ENCODE peak calls at places on chromosomes 3 and 15, in four cellular contexts. Q is posterior cingulate gyrus, I is GM19239, S is activated T-cell treated with anti-CD3 and anti-CD28 coated beads for 48 hours. L is an unnamed sample.

GRCh38 chr3:65672876-65673815 is 365.6 kb downstream of the MAGI1 start:
- DNase-seq in Q (peak; percentile 43), I (peak; percentile 5), S (peak; percentile 2), L (no peak)

GRCh38 chr15:99692825-99693224 is 40.4 kb downstream of the LYSMD4 start:
- DNase-seq in I (no peak), Q (no peak), S (no peak), L (no peak)

GRCh38 chr3:54069961-54070360 is 52.4 kb upstream of the CACNA2D3 start:
- DNase-seq in S (no peak), Q (no peak), I (no peak), L (no peak)

GRCh38 chr3:123478314-123478713 is 29.4 kb upstream of the ADCY5 start:
- DNase-seq in Q (no peak), I (no peak), S (no peak), L (no peak)

GRCh38 chr3:65342084-65342683 is 654.4 kb upstream of the ADAMTS9 start:
- DNase-seq in Q (no peak), I (no peak), S (peak; percentile 22), L (peak; percentile 29)

GRCh38 chr15:30889231-30889630 is 14.5 kb upstream of the FAN1 start:
- DNase-seq in Q (no peak), I (no peak), S (no peak), L (no peak)

GRCh38 chr3:93973160-93974126 is at the start of gene PROS1:
- DNase-seq in Q (peak; percentile 50), I (no peak), S (peak; percentile 51), L (peak; percentile 85)

GRCh38 chr3:149395107-149396089 is 17.9 kb upstream of the TM4SF1 start:
- DNase-seq in S (no peak), I (no peak), Q (no peak), L (no peak)

GRCh38 chr3:41462103-41462691 is 262.9 kb downstream of the CTNNB1 start:
- DNase-seq in Q (no peak), S (no peak), I (no peak), L (no peak)

GRCh38 chr3:125186261-125186770 is 26.2 kb downstream of the SLC12A8 start:
- DNase-seq in I (no peak), Q (peak; percentile 62), S (no peak), L (peak; percentile 60)

GRCh38 chr3:160709477-160710182 is 32.7 kb downstream of the ARL14 start:
- DNase-seq in I (no peak), Q (no peak), S (no peak), L (no peak)

GRCh38 chr3:30964612-30965011 is 70.2 kb upstream of the GADL1 start:
- DNase-seq in I (no peak), S (no peak), Q (no peak), L (no peak)

GRCh38 chr3:117444175-117444574 is 734.6 kb downstream of the TUSC7 start:
- DNase-seq in S (no peak), Q (no peak), I (no peak), L (no peak)

GRCh38 chr3:125039897-125040175 is 16.0 kb downstream of the HEG1 start:
- DNase-seq in Q (no peak), S (no peak), I (no peak), L (no peak)

GRCh38 chr3:43330981-43331380 is 44.6 kb downstream of the SNRK start:
- DNase-seq in S (no peak), I (no peak), Q (no peak), L (no peak)

GRCh38 chr15:29682361-29682760 is 139.9 kb downstream of the TJP1 start:
- DNase-seq in Q (no peak), I (no peak), S (no peak), L (no peak)

GRCh38 chr15:59294961-59295741 is 77.5 kb downstream of the MYO1E start:
- DNase-seq in Q (no peak), S (no peak), I (no peak), L (peak; percentile 74)

GRCh38 chr15:66658855-66659254 is 43.2 kb upstream of the SMAD6 start:
- DNase-seq in Q (no peak), I (no peak), S (no peak), L (no peak)

GRCh38 chr3:140899363-140899762 is 42.3 kb upstream of the SLC25A36 start:
- DNase-seq in I (no peak), S (no peak), Q (no peak), L (no peak)

GRCh38 chr3:50675179-50676030 is 678 bp downstream of the DOCK3 start:
- DNase-seq in I (no peak), Q (peak; percentile 79), S (peak; percentile 63), L (peak; percentile 32)

GRCh38 chr15:68034071-68034470 is 20.0 kb upstream of the PIAS1 start:
- DNase-seq in Q (no peak), I (no peak), S (no peak), L (no peak)

GRCh38 chr3:194661374-194661773 is 10.6 kb downstream of the LSG1 start:
- DNase-seq in S (no peak), I (no peak), Q (no peak), L (no peak)

GRCh38 chr15:71295242-71296031 is 180.2 kb downstream of the THSD4 start:
- DNase-seq in I (no peak), Q (no peak), S (no peak), L (peak; percentile 87)

GRCh38 chr3:13213911-13214846 is 140.9 kb upstream of the IQSEC1 start:
- DNase-seq in I (no peak), S (no peak), Q (no peak), L (no peak)

GRCh38 chr15:45200001-45200798 is 12.4 kb upstream of the SHF start:
- DNase-seq in S (peak; percentile 92), Q (peak; percentile 94), I (no peak), L (peak; percentile 78)

GRCh38 chr15:88179562-88179961 is 77.0 kb downstream of the NTRK3 start:
- DNase-seq in I (peak; percentile 33), S (no peak), Q (no peak), L (no peak)

GRCh38 chr15:98914626-98915025 is 93.0 kb downstream of the PGPEP1L start:
- DNase-seq in S (no peak), I (no peak), Q (no peak), L (peak; percentile 79)

GRCh38 chr3:169545606-169546005 is 117.9 kb downstream of the MECOM start:
- DNase-seq in I (no peak), S (no peak), Q (no peak), L (no peak)

GRCh38 chr3:156094391-156094790 is 26.0 kb upstream of the KCNAB1 start:
- DNase-seq in S (no peak), Q (no peak), I (no peak), L (no peak)

GRCh38 chr3:146640955-146641867 is 36.1 kb upstream of the PLSCR5 start:
- DNase-seq in S (no peak), I (no peak), Q (no peak), L (peak; percentile 31)

GRCh38 chr15:84570164-84570692 is 30.6 kb upstream of the ZSCAN2 start:
- DNase-seq in S (peak; percentile 38), I (peak; percentile 15), Q (peak; percentile 33), L (peak; percentile 67)

GRCh38 chr3:108202080-108202479 is 20.1 kb downstream of the IFT57 start:
- DNase-seq in S (no peak), I (no peak), Q (no peak), L (no peak)

GRCh38 chr15:69610264-69610663 is 157.6 kb downstream of the RPLP1 start:
- DNase-seq in Q (no peak), I (no peak), S (no peak), L (no peak)

GRCh38 chr3:31903686-31904431 is 77.2 kb downstream of the OSBPL10 start:
- DNase-seq in Q (no peak), I (no peak), S (no peak), L (no peak)

GRCh38 chr3:156456771-156457224 is 98.1 kb downstream of the SSR3 start:
- DNase-seq in Q (no peak), I (no peak), S (no peak), L (no peak)

GRCh38 chr15:46918462-46919125 is 798.7 kb upstream of the SEMA6D start:
- DNase-seq in Q (no peak), S (no peak), I (no peak), L (no peak)

GRCh38 chr15:57060799-57061198 is 142.4 kb downstream of the TCF12 start:
- DNase-seq in I (no peak), Q (no peak), S (no peak), L (peak; percentile 35)

GRCh38 chr3:95508124-95508523 is 1306.3 kb upstream of the EPHA6 start:
- DNase-seq in I (no peak), Q (no peak), S (no peak), L (no peak)

GRCh38 chr3:85159376-85159775 is 200.6 kb downstream of the CADM2 start:
- DNase-seq in S (no peak), I (no peak), Q (no peak), L (no peak)